ENCODE peak calls at places on chromosomes 13 and 19, in ten cellular contexts. B, J, U, R, I, W, L, F, O and Y are unnamed samples.

GRCh38 chr19:48239582-48240141 is 16.1 kb downstream of the CARD8 start:
- DNase-seq in B (no peak), J (no peak), U (no peak), R (no peak), I (no peak), W (no peak), L (no peak), F (no peak), O (no peak), Y (no peak)

GRCh38 chr13:49367640-49368431 is 76.0 kb downstream of the CAB39L start:
- DNase-seq in B (no peak), J (no peak), U (no peak), R (no peak), I (no peak), W (no peak), L (no peak), F (no peak), O (no peak), Y (no peak)

GRCh38 chr13:105147481-105147880 is 1388.0 kb downstream of the EFNB2 start:
- DNase-seq in B (no peak), J (no peak), U (no peak), R (no peak), I (no peak), W (no peak), L (no peak), F (no peak), O (no peak), Y (no peak)

GRCh38 chr19:57088125-57088524 is 31.7 kb upstream of the USP29 start:
- DNase-seq in B (no peak), J (no peak), U (no peak), R (no peak), I (no peak), W (no peak), L (no peak), F (no peak), O (no peak), Y (no peak)

GRCh38 chr13:102770435-102770834 is 3.2 kb downstream of the TEX30 start:
- DNase-seq in B (no peak), J (no peak), U (no peak), R (no peak), I (no peak), W (no peak), L (no peak), F (no peak), O (no peak), Y (no peak)

GRCh38 chr13:113862191-113862765 is 1.6 kb downstream of the GAS6 start:
- DNase-seq in B (peak), J (no peak), U (no peak), R (peak), I (peak), W (peak), L (peak), F (no peak), O (no peak), Y (peak)

GRCh38 chr13:114177245-114178010 is 1.6 kb upstream of the CFAP97D2 start:
- DNase-seq in B (no peak), J (no peak), U (no peak), R (no peak), I (no peak), W (no peak), L (no peak), F (no peak), O (no peak), Y (no peak)

GRCh38 chr19:52691737-52692136 is 43.1 kb downstream of the ZNF611 start:
- DNase-seq in B (no peak), J (no peak), U (no peak), R (no peak), I (no peak), W (no peak), L (no peak), F (no peak), O (no peak), Y (no peak)

GRCh38 chr19:45200614-45201013 is 22.0 kb downstream of the BLOC1S3 start:
- DNase-seq in B (no peak), J (no peak), U (no peak), R (no peak), I (no peak), W (no peak), L (no peak), F (no peak), O (no peak), Y (peak)

GRCh38 chr13:110525328-110526319 is 35.9 kb downstream of the RAB20 start:
- DNase-seq in B (no peak), J (no peak), U (no peak), R (peak), I (no peak), W (no peak), L (peak), F (no peak), O (peak), Y (no peak)

GRCh38 chr13:99339736-99340392 is 32.7 kb upstream of the GPR183 start:
- DNase-seq in B (no peak), J (no peak), U (peak), R (no peak), I (no peak), W (no peak), L (no peak), F (no peak), O (peak), Y (no peak)

GRCh38 chr19:44729516-44730033 is 18.9 kb upstream of the BCL3 start:
- DNase-seq in B (no peak), J (no peak), U (no peak), R (no peak), I (no peak), W (no peak), L (no peak), F (no peak), O (no peak), Y (no peak)

GRCh38 chr19:1373534-1374249 is 10.0 kb upstream of the NDUFS7 start:
- DNase-seq in B (peak), J (peak), U (peak), R (no peak), I (no peak), W (peak), L (peak), F (no peak), O (no peak), Y (no peak)

GRCh38 chr19:5663904-5664303 is 16.4 kb downstream of the MICOS13 start:
- DNase-seq in B (no peak), J (peak), U (no peak), R (no peak), I (no peak), W (peak), L (no peak), F (no peak), O (no peak), Y (no peak)

GRCh38 chr13:85408415-85408814 is 390.8 kb downstream of the SLITRK6 start:
- DNase-seq in B (no peak), J (no peak), U (no peak), R (no peak), I (no peak), W (no peak), L (no peak), F (no peak), O (no peak), Y (no peak)

GRCh38 chr19:35249848-35250711 is 1.3 kb downstream of the LSR start:
- DNase-seq in B (no peak), J (peak), U (no peak), R (peak), I (no peak), W (no peak), L (no peak), F (peak), O (no peak), Y (no peak)

GRCh38 chr13:35478384-35479222 is 2.1 kb upstream of the MAB21L1 start:
- DNase-seq in B (no peak), J (peak), U (no peak), R (no peak), I (no peak), W (no peak), L (peak), F (no peak), O (no peak), Y (no peak)

GRCh38 chr13:78576266-78576665 is 27.1 kb downstream of the POU4F1 start:
- DNase-seq in B (no peak), J (no peak), U (no peak), R (no peak), I (no peak), W (no peak), L (no peak), F (no peak), O (no peak), Y (no peak)

GRCh38 chr13:78569029-78569428 is 34.3 kb downstream of the POU4F1 start:
- DNase-seq in B (no peak), J (no peak), U (no peak), R (no peak), I (no peak), W (no peak), L (no peak), F (no peak), O (no peak), Y (no peak)

DNA sequence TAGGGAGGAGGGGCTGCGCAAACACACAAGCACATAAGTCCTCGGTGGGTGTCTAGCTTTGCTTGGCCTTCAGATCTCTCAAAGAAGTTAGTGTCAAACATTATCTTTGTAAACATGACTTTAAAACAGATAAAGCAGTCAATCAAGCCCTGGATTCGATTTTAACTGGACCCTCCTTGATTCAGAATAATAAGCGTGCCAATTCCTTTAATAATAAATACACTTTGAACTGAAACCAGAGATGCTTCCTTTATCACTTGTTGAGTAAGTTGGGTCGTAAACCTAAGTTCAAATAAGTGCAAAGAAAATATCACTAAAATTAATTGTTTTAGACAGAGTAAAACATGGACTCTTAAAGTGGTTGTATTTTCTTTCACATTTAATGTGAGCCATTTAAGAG is 30.9 kb downstream of the POU4F1 start:
- DNase-seq in B (no peak), J (no peak), U (no peak), R (no peak), I (no peak), W (no peak), L (no peak), F (no peak), O (no peak), Y (no peak)
- TF ChIP-seq CTCF in B (no peak), J (no peak), U (no peak), R (no peak), I (no peak), W (no peak), L (no peak), F (no peak), O (no peak), Y (no peak)

DNA sequence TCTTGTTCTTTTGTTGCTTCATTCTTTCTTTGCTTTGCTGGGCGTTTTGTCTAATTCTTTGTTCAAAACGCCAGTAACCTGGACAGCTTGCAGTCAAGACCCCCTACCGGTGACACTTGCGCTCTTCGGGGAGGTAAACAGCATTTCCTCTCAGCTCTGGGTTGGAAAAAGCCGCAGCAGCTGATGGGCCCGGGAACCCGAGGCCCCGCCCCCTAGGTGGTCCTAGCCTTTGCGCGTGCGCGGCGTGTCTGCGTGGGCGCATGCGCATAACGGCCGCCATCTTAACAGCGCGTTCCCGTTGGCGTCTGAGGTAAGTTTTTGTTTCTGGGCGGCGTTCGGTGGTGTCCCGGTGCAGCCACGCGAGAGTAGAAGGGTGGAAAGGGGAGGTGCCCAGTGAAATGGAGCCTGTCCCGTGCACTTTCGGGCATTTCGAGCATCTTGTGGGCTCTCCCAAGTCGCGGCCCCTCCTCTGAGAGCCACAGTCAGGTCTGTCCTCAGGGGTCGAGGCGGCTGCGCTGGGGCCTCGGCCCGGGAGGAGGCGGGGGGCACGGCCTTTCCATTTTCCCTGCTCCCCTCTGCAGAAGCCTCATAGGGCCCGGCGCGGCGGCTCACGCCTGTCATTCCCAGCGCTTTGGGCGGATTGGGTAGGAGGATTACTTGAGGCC is at the start of gene ZNF559:
- DNase-seq in B (peak), J (peak), U (peak), R (peak), I (peak), W (peak), L (peak), F (peak), O (peak), Y (peak)
- TF ChIP-seq POLR2A in B (no peak), J (no peak), U (peak), R (no peak), I (no peak), W (no peak), L (no peak), F (no peak), O (peak), Y (peak)

GRCh38 chr19:40502647-40503046 is 35.8 kb downstream of the SPTBN4 start:
- DNase-seq in B (no peak), J (no peak), U (peak), R (no peak), I (no peak), W (no peak), L (no peak), F (no peak), O (peak), Y (no peak)
- TF ChIP-seq CTCF in B (no peak), J (no peak), U (no peak), R (peak), I (no peak), W (no peak), L (no peak), F (no peak), O (peak), Y (no peak)

DNA sequence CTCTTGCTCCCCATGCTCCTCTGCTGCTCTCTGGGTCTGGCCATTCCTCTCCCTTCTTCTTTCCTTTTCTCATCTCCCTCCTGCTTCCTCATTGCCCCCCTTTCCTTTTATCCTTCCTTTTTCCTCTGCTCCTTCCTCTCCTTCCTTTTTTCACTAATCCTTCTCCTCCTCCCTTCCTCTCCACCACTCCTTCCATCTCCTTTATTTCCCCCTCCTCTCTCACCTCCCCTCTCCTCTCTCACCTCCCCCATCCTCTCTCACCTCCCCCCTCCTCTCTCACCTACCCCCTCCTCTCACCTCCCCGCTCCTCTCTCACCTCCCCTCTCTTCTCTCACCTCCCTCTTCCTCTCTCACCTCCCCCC is 13.6 kb downstream of the ARHGEF1 start:
- DNase-seq in B (no peak), J (no peak), U (no peak), R (no peak), I (no peak), W (no peak), L (no peak), F (no peak), O (no peak), Y (no peak)
- TF ChIP-seq POLR2A in B (no peak), J (no peak), U (no peak), R (no peak), I (no peak), W (no peak), L (no peak), F (no peak), O (no peak), Y (no peak)

GRCh38 chr19:49799798-49800376 is 13.2 kb downstream of the FUZ start:
- DNase-seq in B (peak), J (no peak), U (no peak), R (no peak), I (no peak), W (no peak), L (no peak), F (no peak), O (no peak), Y (no peak)
- TF ChIP-seq CTCF in B (no peak), J (no peak), U (no peak), R (no peak), I (no peak), W (no peak), L (no peak), F (no peak), O (no peak), Y (no peak)